ENCODE peak calls at places on chromosomes 12 and 14, in five cellular contexts. E, A, B, L and S are unnamed samples.

GRCh38 chr12:72081787-72082186 is 143.1 kb downstream of the TPH2 start:
- DNase-seq in E (no peak), A (no peak), B (no peak), L (no peak), S (no peak)

GRCh38 chr12:8948711-8949524 is 527 bp downstream of the M6PR start:
- DNase-seq in E (peak), A (peak), B (peak), L (peak), S (peak)

GRCh38 chr12:81888341-81888740 is 129.2 kb upstream of the PPFIA2 start:
- DNase-seq in E (peak), A (peak), B (no peak), L (no peak), S (no peak)

GRCh38 chr14:60904381-60904780 is 76.5 kb downstream of the TRMT5 start:
- DNase-seq in E (peak), A (no peak), B (no peak), L (no peak), S (no peak)

GRCh38 chr14:21860172-21860571 is 186.6 kb upstream of the OR4E1 start:
- DNase-seq in E (peak), A (no peak), B (no peak), L (no peak), S (peak)

GRCh38 chr12:54251667-54252284 is 28.1 kb downstream of the CBX5 start:
- DNase-seq in E (peak), A (no peak), B (peak), L (no peak), S (peak)

GRCh38 chr14:62126885-62127478 is 364.8 kb downstream of the SNAPC1 start:
- DNase-seq in E (peak), A (peak), B (no peak), L (no peak), S (peak)

GRCh38 chr12:118359541-118359915 is 13.2 kb downstream of the TAOK3 start:
- DNase-seq in E (no peak), A (no peak), B (no peak), L (no peak), S (no peak)

GRCh38 chr12:64522316-64522715 is 70.4 kb downstream of the TBK1 start:
- DNase-seq in E (peak), A (peak), B (no peak), L (no peak), S (peak)

GRCh38 chr12:87141091-87141490 is 884.9 kb upstream of the MGAT4C start:
- DNase-seq in E (no peak), A (no peak), B (no peak), L (no peak), S (no peak)

GRCh38 chr12:51371295-51371953 is 19.8 kb downstream of the GALNT6 start:
- DNase-seq in E (peak), A (peak), B (peak), L (no peak), S (peak)

GRCh38 chr12:2677142-2677880 is 117.5 kb upstream of the FKBP4 start:
- DNase-seq in E (no peak), A (no peak), B (peak), L (no peak), S (no peak)